ENCODE peak calls at places on chromosomes 2 and 18, in nine cellular contexts. F, T, Q, I, M, A, G, N and K are unnamed samples.

GRCh38 chr2:240994161-240994896 is 4.1 kb upstream of the SNED1 start:
- DNase-seq in I (no peak), A (peak), N (no peak), M (no peak), F (no peak), T (no peak), Q (no peak), G (no peak), K (peak)

GRCh38 chr2:205644018-205644417 is 38.3 kb upstream of the NRP2 start:
- DNase-seq in N (no peak), T (no peak), A (no peak), M (peak), Q (no peak), G (no peak), I (peak), F (no peak), K (no peak)

GRCh38 chr2:16125614-16126125 is 185.3 kb downstream of the MYCN start:
- DNase-seq in Q (no peak), A (no peak), N (no peak), T (no peak), M (no peak), G (no peak), F (no peak), I (no peak), K (no peak)

GRCh38 chr2:131127076-131127475 is 21.9 kb downstream of the PLEKHB2 start:
- DNase-seq in T (no peak), N (no peak), F (no peak), Q (no peak), G (no peak), I (no peak), A (no peak), M (no peak), K (no peak)

GRCh38 chr2:71609958-71610357 is 156.6 kb downstream of the DYSF start:
- DNase-seq in T (peak), Q (no peak), I (peak), G (peak), F (no peak), A (no peak), N (no peak), M (peak), K (no peak)

GRCh38 chr18:31741096-31741735 is 19.5 kb downstream of the SLC25A52 start:
- DNase-seq in M (peak), I (peak), Q (peak), T (peak), F (peak), G (peak), A (no peak), N (no peak), K (no peak)

GRCh38 chr2:60552096-60552850 is 1.2 kb downstream of the BCL11A start:
- DNase-seq in I (no peak), F (no peak), T (peak), M (no peak), N (peak), G (peak), A (no peak), Q (no peak), K (no peak)

GRCh38 chr2:235143789-235144188 is 192.0 kb downstream of the SH3BP4 start:
- DNase-seq in A (no peak), I (no peak), T (no peak), G (no peak), M (no peak), F (no peak), Q (no peak), N (no peak), K (peak)

GRCh38 chr2:26652361-26653041 is 11.3 kb upstream of the CIB4 start:
- DNase-seq in A (no peak), I (no peak), T (peak), N (no peak), G (peak), Q (no peak), M (peak), F (no peak), K (no peak)

GRCh38 chr18:63951302-63951705 is 2.2 kb downstream of the HMSD start:
- DNase-seq in I (peak), M (peak), F (no peak), N (no peak), Q (no peak), G (no peak), T (peak), A (no peak), K (no peak)

GRCh38 chr18:70086085-70086484 is 119.4 kb downstream of the RTTN start:
- DNase-seq in N (no peak), F (no peak), G (no peak), Q (no peak), A (no peak), I (no peak), M (no peak), T (no peak), K (no peak)

GRCh38 chr2:48248251-48248933 is 281.6 kb upstream of the STON1 start:
- DNase-seq in N (peak), A (no peak), G (peak), Q (no peak), I (peak), M (peak), T (peak), F (no peak), K (no peak)

GRCh38 chr2:88626171-88627054 is 851 bp downstream of the EIF2AK3 start:
- DNase-seq in T (peak), Q (no peak), F (peak), G (no peak), I (no peak), N (peak), M (no peak), A (peak), K (no peak)

GRCh38 chr2:177147093-177147694 is 65.4 kb upstream of the HNRNPA3 start:
- DNase-seq in T (peak), Q (no peak), F (no peak), M (peak), A (no peak), N (peak), G (peak), I (peak), K (no peak)

GRCh38 chr2:39435254-39435653 is 1.8 kb downstream of the MAP4K3 start:
- DNase-seq in F (no peak), Q (no peak), N (no peak), G (peak), M (peak), I (no peak), T (no peak), A (no peak), K (no peak)

GRCh38 chr2:100818003-100818605 is 1.8 kb upstream of the NPAS2 start:
- DNase-seq in G (peak), A (no peak), F (no peak), Q (no peak), M (peak), N (no peak), I (peak), T (no peak), K (no peak)

GRCh38 chr2:191626497-191627151 is 51.3 kb upstream of the NABP1 start:
- DNase-seq in G (peak), T (peak), N (no peak), I (peak), F (no peak), M (peak), A (no peak), Q (no peak), K (no peak)

GRCh38 chr18:52150050-52150449 is 189.9 kb upstream of the DCC start:
- DNase-seq in Q (no peak), N (no peak), A (no peak), F (no peak), I (no peak), M (no peak), G (no peak), T (no peak), K (no peak)

GRCh38 chr2:70084973-70085710 is 2.1 kb upstream of the PCBP1 start:
- DNase-seq in I (no peak), T (no peak), N (peak), A (peak), F (peak), Q (no peak), G (no peak), M (no peak), K (no peak)

GRCh38 chr2:135876066-135876711 is at the start of gene MCM6:
- DNase-seq in N (peak), I (peak), G (peak), A (peak), M (peak), Q (peak), F (peak), T (peak), K (peak)

GRCh38 chr2:28394997-28395333 is 2.3 kb downstream of the FOSL2 start:
- DNase-seq in N (no peak), M (no peak), G (no peak), F (no peak), I (no peak), Q (no peak), T (no peak), A (no peak), K (no peak)

GRCh38 chr18:79546781-79547272 is 132.8 kb upstream of the CTDP1 start:
- DNase-seq in A (peak), T (no peak), N (no peak), F (no peak), I (no peak), Q (no peak), M (no peak), G (no peak), K (no peak)

GRCh38 chr2:165903406-165903805 is 50.2 kb downstream of the TTC21B start:
- DNase-seq in I (no peak), Q (no peak), M (no peak), A (no peak), T (no peak), G (no peak), N (no peak), F (no peak), K (no peak)

GRCh38 chr2:165901595-165901994 is 52.0 kb downstream of the TTC21B start:
- DNase-seq in I (no peak), M (no peak), N (no peak), A (no peak), G (no peak), Q (no peak), F (no peak), T (peak), K (no peak)

GRCh38 chr2:165905269-165905668 is 48.3 kb downstream of the TTC21B start:
- DNase-seq in A (no peak), F (no peak), I (no peak), M (no peak), G (no peak), T (no peak), Q (no peak), N (no peak), K (no peak)

GRCh38 chr2:165901996-165902395 is 51.6 kb downstream of the TTC21B start:
- DNase-seq in M (no peak), A (no peak), G (no peak), T (no peak), F (no peak), I (no peak), Q (no peak), N (no peak), K (no peak)

GRCh38 chr2:165902929-165903328 is 50.6 kb downstream of the TTC21B start:
- DNase-seq in N (no peak), G (peak), F (no peak), M (peak), T (peak), Q (no peak), I (no peak), A (no peak), K (no peak)
- TF ChIP-seq CTCF in N (no peak), G (peak), F (no peak), M (no peak), T (peak), Q (no peak), I (no peak), A (no peak), K (no peak)

GRCh38 chr2:199602271-199602895 is 144.6 kb upstream of the SATB2 start:
- DNase-seq in F (no peak), N (no peak), Q (no peak), A (no peak), G (peak), I (no peak), M (no peak), T (no peak), K (no peak)
- TF ChIP-seq CTCF in F (no peak), N (no peak), Q (no peak), A (no peak), G (no peak), I (peak), M (no peak), T (peak), K (peak)

DNA sequence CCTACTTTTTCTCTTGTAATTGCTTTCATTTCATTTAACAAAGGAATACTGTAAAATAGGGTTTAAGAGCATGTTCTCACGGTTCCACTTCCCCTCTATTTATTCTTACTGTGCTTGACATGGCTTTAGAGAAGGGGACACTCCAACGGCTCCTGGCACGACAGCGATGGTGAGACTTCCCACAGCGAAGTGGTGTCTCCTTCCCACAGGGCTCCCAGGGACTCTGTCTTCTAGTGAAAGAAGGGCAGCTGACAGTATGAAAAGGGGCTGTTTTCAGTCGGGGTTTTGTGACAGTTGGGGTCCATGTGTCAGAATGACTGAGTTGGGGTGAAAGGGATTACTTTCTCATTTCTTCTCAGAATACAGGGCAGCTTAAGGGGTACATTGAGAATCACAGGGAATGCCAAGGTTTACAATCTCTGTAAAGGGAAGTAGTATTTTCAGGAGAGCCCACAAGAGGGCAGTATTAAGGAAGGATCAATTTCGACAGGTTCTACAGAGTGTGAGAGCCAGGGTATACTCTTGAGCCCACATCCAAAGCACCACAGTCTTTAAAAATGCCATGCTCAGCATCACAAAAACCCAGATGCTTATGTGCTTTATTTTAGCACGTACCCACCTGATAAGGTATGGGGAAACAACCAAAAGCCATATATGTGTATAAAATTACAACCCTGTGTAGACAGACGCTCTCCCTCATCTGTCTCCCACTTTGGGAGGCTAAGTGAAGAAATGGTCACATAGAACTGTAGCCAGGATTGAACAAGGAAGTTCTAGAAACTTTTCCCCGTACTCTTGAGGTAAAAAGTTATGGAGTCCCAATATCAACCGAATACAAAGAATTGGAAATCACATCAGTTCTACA is 31.3 kb upstream of the RAPGEF4 start:
- DNase-seq in F (no peak), A (no peak), Q (no peak), G (peak), T (peak), M (peak), N (no peak), I (no peak), K (no peak)
- TF ChIP-seq CTCF in F (peak), A (peak), Q (no peak), G (peak), T (peak), M (peak), N (peak), I (peak), K (peak)

DNA sequence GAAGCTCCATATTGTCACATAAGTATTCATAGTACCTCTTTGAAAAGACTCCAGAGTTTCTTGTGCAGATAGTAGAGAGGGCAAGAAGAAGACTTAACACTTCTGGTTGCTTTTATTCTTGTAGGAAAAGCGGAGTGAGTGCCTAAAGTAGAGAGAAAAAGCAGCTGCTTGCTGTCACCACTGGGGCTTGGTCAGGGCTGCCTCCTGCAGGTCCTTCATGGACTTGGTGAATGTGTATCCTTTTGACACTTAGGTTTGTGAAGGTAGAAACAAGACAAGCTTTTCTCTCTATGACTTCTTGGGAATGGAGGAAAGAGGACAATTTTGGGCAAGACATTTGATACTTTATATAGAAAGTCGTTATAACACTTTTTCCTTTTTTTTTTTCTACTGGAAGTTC is 312.8 kb upstream of the FANCL start:
- DNase-seq in G (peak), M (no peak), F (no peak), N (no peak), A (no peak), T (peak), Q (no peak), I (no peak), K (no peak)
- TF ChIP-seq CTCF in G (peak), M (no peak), F (no peak), N (peak), A (no peak), T (no peak), Q (no peak), I (no peak), K (peak)

GRCh38 chr2:75605770-75606535 is 40.6 kb upstream of the MRPL19 start:
- DNase-seq in F (no peak), G (peak), A (peak), M (peak), N (no peak), Q (no peak), I (peak), T (peak), K (no peak)
- TF ChIP-seq CTCF in F (no peak), G (peak), A (no peak), M (peak), N (no peak), Q (no peak), I (peak), T (peak), K (no peak)

GRCh38 chr2:161976300-161976699 is 97.7 kb downstream of the DPP4 start:
- DNase-seq in I (no peak), F (no peak), A (no peak), G (peak), N (no peak), T (no peak), M (no peak), Q (no peak), K (no peak)
- TF ChIP-seq CTCF in I (no peak), F (no peak), A (no peak), G (no peak), N (no peak), T (no peak), M (no peak), Q (no peak), K (no peak)

DNA sequence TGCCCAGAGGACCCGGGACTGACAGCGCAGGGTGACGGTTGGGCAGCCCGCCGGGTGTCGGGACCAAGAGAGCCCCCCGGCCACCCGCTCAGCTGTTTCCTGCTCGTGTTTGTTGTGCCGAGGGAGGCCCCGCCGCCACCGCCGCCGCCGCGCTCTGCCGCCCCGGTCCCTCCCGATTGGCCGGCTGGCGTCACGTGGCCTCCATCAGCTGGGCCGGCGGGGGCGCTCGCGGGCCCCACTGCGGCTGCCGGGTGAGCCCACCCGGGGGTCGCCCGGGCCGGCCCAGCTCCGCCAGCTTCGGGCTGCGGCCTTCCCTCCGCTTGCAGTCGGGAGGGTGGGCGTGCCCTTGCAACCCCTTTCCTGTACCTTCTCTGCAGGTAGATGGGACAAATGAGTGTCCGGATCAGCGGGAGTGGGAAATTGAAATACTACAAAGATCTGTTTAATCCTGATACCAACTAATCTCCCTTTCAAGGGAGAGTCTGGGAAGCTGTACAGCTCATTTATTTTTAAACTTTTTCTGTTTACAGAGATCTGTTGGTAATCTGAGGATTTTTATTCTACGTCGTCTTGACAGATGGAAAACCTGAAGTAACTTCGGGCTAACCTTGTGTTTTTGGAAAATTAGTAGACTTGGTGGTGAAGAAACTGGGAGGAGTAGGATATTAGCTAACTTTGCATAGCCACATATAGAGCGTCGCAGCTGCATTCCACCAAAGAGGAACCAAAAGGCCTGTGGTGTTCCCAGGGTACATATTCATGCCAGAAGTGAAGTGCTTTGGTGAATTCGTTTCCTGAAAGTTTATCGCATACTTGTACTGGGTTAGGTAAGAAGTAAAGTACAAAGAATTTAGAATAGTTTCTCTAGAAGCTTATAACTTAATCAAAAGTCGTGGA is 1.2 kb downstream of the YPEL5 start:
- DNase-seq in M (peak), F (peak), N (peak), I (no peak), G (peak), Q (peak), T (peak), A (peak), K (peak)
- TF ChIP-seq CTCF in M (peak), F (peak), N (no peak), I (peak), G (peak), Q (peak), T (no peak), A (peak), K (peak)